ENCODE peak calls at places on chromosomes 1 and 21, in six cellular contexts. R is cardiac muscle cell; M is lower lobe of right lung; Q is kidney; D is CD8-positive, alpha-beta memory T cell; Z is aorta. X is an unnamed sample.

GRCh38 chr1:156510709-156511108 is 10.1 kb upstream of the MEF2D start:
- DNase-seq in D (no peak), Q (peak), M (peak), R (no peak), Z (peak), X (no peak)

GRCh38 chr21:35428489-35428888 is 379.4 kb upstream of the RUNX1 start:
- DNase-seq in Z (no peak), M (peak), D (peak), R (peak), Q (no peak), X (no peak)

GRCh38 chr1:68969430-68969829 is 472.5 kb upstream of the DEPDC1 start:
- DNase-seq in Z (no peak), M (no peak), D (no peak), Q (no peak), R (no peak), X (no peak)

GRCh38 chr1:87367549-87367948 is 38.9 kb downstream of the LMO4 start:
- DNase-seq in Q (no peak), D (no peak), R (no peak), Z (no peak), M (no peak), X (no peak)

GRCh38 chr1:245978915-245979314 is 528.2 kb downstream of the SMYD3 start:
- DNase-seq in D (no peak), M (no peak), R (no peak), Z (no peak), Q (no peak), X (no peak)

GRCh38 chr1:64229307-64229706 is 25.9 kb downstream of the UBE2U start:
- DNase-seq in Z (no peak), D (no peak), Q (no peak), M (no peak), R (peak), X (no peak)

GRCh38 chr1:178576841-178577240 is 63.9 kb downstream of the TEX35 start:
- DNase-seq in Q (no peak), Z (no peak), D (no peak), R (no peak), M (no peak), X (no peak)

GRCh38 chr1:228273720-228274451 is 66.0 kb downstream of the OBSCN start:
- DNase-seq in Z (no peak), Q (peak), M (peak), D (no peak), R (no peak), X (no peak)

GRCh38 chr1:181178241-181178640 is 89.7 kb downstream of the IER5 start:
- DNase-seq in R (no peak), D (no peak), Q (no peak), M (no peak), Z (no peak), X (no peak)

GRCh38 chr21:44800103-44800502 is 1.5 kb downstream of the UBE2G2 start:
- DNase-seq in M (no peak), R (peak), Q (no peak), Z (no peak), D (no peak), X (peak)

GRCh38 chr1:55445416-55445815 is 230.3 kb upstream of the USP24 start:
- DNase-seq in Z (no peak), Q (no peak), D (no peak), M (no peak), R (no peak), X (no peak)

GRCh38 chr21:42988234-42988965 is 14.0 kb downstream of the PKNOX1 start:
- DNase-seq in R (no peak), Q (peak), Z (no peak), D (no peak), M (no peak), X (no peak)

GRCh38 chr1:78045850-78046778 is at the start of gene GIPC2:
- DNase-seq in D (peak), R (peak), M (peak), Q (no peak), Z (peak), X (no peak)

GRCh38 chr1:218414060-218414728 is 69.1 kb downstream of the TGFB2 start:
- DNase-seq in M (no peak), Z (no peak), Q (no peak), D (no peak), R (no peak), X (no peak)

GRCh38 chr1:33972676-33973395 is 109.0 kb downstream of the HMGB4 start:
- DNase-seq in R (no peak), Q (no peak), Z (no peak), D (no peak), M (no peak), X (no peak)

GRCh38 chr1:53558916-53559315 is 99.7 kb downstream of the DMRTB1 start:
- DNase-seq in M (no peak), D (no peak), R (no peak), Z (peak), Q (no peak), X (no peak)

GRCh38 chr1:46168463-46168862 is 6.4 kb upstream of the TSPAN1 start:
- DNase-seq in Q (no peak), D (no peak), Z (no peak), R (no peak), M (no peak), X (no peak)

GRCh38 chr1:12636098-12636950 is 7.6 kb upstream of the AADACL4 start:
- DNase-seq in D (no peak), R (no peak), M (peak), Q (no peak), Z (peak), X (no peak)

GRCh38 chr1:204327359-204327758 is 32.4 kb downstream of the PLEKHA6 start:
- DNase-seq in D (no peak), Q (no peak), Z (peak), R (no peak), M (no peak), X (no peak)

GRCh38 chr1:226220473-226221189 is 2.8 kb upstream of the MIXL1 start:
- DNase-seq in D (no peak), Z (no peak), R (peak), M (no peak), Q (no peak), X (no peak)

GRCh38 chr1:22790232-22791008 is 79.8 kb downstream of the EPHB2 start:
- DNase-seq in M (no peak), D (no peak), Z (no peak), R (no peak), Q (no peak), X (no peak)

GRCh38 chr1:102174259-102174863 is 177.6 kb upstream of the OLFM3 start:
- DNase-seq in D (no peak), Q (no peak), Z (no peak), M (no peak), R (no peak), X (no peak)

GRCh38 chr1:160646711-160647328 is at the start of gene SLAMF1:
- DNase-seq in R (no peak), Z (peak), Q (no peak), M (no peak), D (peak), X (no peak)

GRCh38 chr21:25342811-25343210 is 264.5 kb downstream of the MRPL39 start:
- DNase-seq in D (no peak), R (no peak), Z (no peak), Q (no peak), M (no peak), X (no peak)

GRCh38 chr1:187787696-187788095 is 958.9 kb downstream of the PLA2G4A start:
- DNase-seq in R (no peak), M (no peak), Z (no peak), D (no peak), Q (no peak), X (no peak)

GRCh38 chr1:232127190-232127589 is 500.6 kb downstream of the DISC1 start:
- DNase-seq in Q (no peak), Z (no peak), M (no peak), R (no peak), D (no peak), X (no peak)

GRCh38 chr1:151539321-151540020 is 638 bp upstream of the TUFT1 start:
- DNase-seq in M (peak), Z (peak), R (peak), D (no peak), Q (peak), X (no peak)

GRCh38 chr1:30652151-30652915 is 71.1 kb downstream of the MATN1 start:
- DNase-seq in R (no peak), M (no peak), D (no peak), Q (no peak), Z (peak), X (no peak)

GRCh38 chr1:159091547-159092397 is 15.2 kb upstream of the AIM2 start:
- DNase-seq in D (no peak), R (no peak), Z (no peak), Q (no peak), M (no peak), X (peak)

GRCh38 chr1:215860833-215861232 is 293.7 kb downstream of the KCTD3 start:
- DNase-seq in R (no peak), M (no peak), D (no peak), Z (no peak), Q (no peak), X (no peak)

GRCh38 chr1:114472408-114472807 is 38.6 kb downstream of the TRIM33 start:
- DNase-seq in R (no peak), M (no peak), Z (no peak), D (no peak), Q (no peak), X (no peak)

GRCh38 chr1:67371681-67372080 is 58.5 kb downstream of the SERBP1 start:
- DNase-seq in D (no peak), M (no peak), Q (no peak), R (no peak), Z (no peak), X (no peak)

GRCh38 chr1:23561076-23561812 is 1.9 kb upstream of the ID3 start:
- DNase-seq in Z (no peak), Q (no peak), D (no peak), M (peak), R (no peak), X (no peak)

GRCh38 chr1:204751883-204752687 is 66.5 kb upstream of the LRRN2 start:
- DNase-seq in M (no peak), Q (no peak), D (no peak), R (peak), Z (no peak), X (no peak)

GRCh38 chr1:6343506-6344405 is 49.8 kb downstream of the ACOT7 start:
- DNase-seq in Q (no peak), D (peak), R (peak), Z (no peak), M (peak), X (no peak)

GRCh38 chr1:234721476-234722266 is 111.7 kb upstream of the IRF2BP2 start:
- DNase-seq in R (no peak), D (no peak), Z (no peak), Q (peak), M (no peak), X (no peak)

DNA sequence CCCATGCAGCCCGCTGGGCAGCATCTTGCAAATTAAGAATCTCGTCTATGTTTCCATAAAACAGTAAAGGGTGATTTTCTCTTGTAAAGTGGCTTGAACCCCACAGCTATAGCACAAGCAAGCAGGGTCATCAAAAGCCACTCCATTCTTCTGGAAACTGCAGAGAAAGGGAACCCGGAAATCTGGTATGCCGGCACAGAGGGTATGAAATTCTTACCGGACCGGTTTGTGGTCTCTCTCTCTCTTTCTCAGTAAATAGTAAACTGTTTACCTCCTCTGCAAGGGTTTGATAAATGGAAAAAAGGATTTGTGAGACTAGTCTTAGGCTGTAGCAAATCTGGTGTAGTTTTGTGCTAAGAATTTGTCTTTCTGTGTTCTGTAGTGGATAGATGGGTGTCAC is 2.7 kb upstream of the ADSS2 start:
- DNase-seq in D (no peak), M (no peak), Z (no peak), Q (no peak), R (no peak), X (no peak)
- H3K4me3 ChIP-seq in D (no peak), M (no peak), Z (no peak), Q (no peak), R (no peak), X (no peak)

GRCh38 chr1:84300991-84301758 is at the start of gene SAMD13:
- DNase-seq in Z (no peak), D (peak), Q (peak), R (peak), M (peak), X (peak)

GRCh38 chr1:84300501-84300900 is 1.0 kb upstream of the SAMD13 start:
- DNase-seq in Q (no peak), Z (no peak), M (no peak), R (no peak), D (no peak), X (no peak)

GRCh38 chr1:84299536-84300260 is 1.8 kb upstream of the SAMD13 start:
- DNase-seq in R (no peak), Z (no peak), Q (no peak), M (no peak), D (no peak), X (no peak)

GRCh38 chr1:84303154-84303830 is 1.8 kb downstream of the SAMD13 start:
- DNase-seq in Z (no peak), M (no peak), Q (no peak), R (peak), D (no peak), X (no peak)

DNA sequence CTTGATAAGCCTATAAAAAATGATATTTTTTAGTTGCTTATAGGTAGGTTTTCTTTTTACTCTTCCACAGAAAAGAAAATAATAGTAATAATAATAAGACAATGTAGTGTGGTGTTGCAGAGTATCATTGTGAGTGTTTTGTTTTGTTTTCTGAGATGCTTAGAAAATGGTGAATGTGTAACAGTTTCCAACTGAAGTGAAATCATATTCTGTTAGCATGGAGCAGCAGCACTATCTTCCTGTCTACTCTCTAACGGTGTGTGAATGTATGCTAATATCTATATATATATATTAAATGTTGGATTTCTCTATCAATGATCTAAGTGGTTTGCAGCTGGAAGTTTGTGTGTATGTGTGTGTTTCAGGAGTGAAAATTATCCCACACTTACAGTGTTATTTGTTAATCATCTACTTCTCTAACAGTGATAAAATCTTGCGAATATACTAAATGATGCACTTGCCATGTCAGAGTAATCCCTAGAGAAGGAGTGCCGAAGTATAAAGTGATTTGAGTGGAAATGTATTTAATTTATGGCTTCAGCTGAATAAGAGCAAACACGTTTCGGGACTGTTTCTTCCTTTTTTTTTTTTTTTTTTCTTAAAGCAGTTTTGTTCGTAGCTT is 362 bp downstream of the SAMD13 start:
- DNase-seq in D (no peak), Q (no peak), R (no peak), M (no peak), Z (no peak), X (no peak)
- H3K4me3 ChIP-seq in D (no peak), Q (peak), R (peak), M (peak), Z (peak), X (peak)

GRCh38 chr1:9038338-9038650 is 12.1 kb upstream of the SLC2A7 start:
- DNase-seq in Z (no peak), D (no peak), Q (peak), M (peak), R (no peak), X (no peak)
- H3K4me3 ChIP-seq in Z (no peak), D (no peak), Q (no peak), M (no peak), R (no peak), X (no peak)

GRCh38 chr1:109136766-109137165 is 22.9 kb downstream of the ELAPOR1 start:
- DNase-seq in D (no peak), R (no peak), M (no peak), Q (no peak), Z (no peak), X (no peak)

GRCh38 chr1:109133815-109134214 is 19.9 kb downstream of the ELAPOR1 start:
- DNase-seq in M (peak), D (no peak), Z (no peak), Q (peak), R (no peak), X (no peak)

GRCh38 chr1:109135940-109136339 is 22.0 kb downstream of the ELAPOR1 start:
- DNase-seq in R (no peak), M (no peak), Z (no peak), Q (no peak), D (no peak), X (no peak)

GRCh38 chr1:109132980-109133379 is 19.1 kb downstream of the ELAPOR1 start:
- DNase-seq in D (no peak), R (no peak), Q (no peak), Z (no peak), M (no peak), X (no peak)

DNA sequence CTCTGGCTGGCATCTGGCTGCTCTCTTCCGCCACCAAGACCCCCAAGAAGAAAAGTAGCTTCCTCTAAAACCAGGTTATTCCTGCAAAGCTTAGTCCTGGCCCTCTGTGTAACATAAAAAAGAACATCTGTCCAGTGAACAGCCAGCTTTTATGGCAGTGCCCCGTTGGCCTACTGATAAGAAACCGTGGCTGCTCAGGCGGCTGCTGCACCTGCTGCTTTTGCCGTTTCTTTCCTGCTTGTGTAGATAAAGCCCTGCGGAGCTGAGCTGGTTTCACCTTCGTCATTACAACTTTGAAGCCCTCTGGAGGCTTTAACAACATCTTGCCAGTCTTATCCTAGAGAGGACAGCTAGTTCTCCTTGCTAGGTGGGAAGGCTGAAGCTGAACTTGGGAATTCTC is 20.5 kb downstream of the ELAPOR1 start:
- DNase-seq in R (no peak), Q (no peak), D (no peak), Z (no peak), M (no peak), X (no peak)
- H3K4me3 ChIP-seq in R (no peak), Q (no peak), D (no peak), Z (no peak), M (no peak), X (no peak)

GRCh38 chr21:21183092-21183491 is 184.9 kb downstream of the NCAM2 start:
- DNase-seq in Z (no peak), M (no peak), D (no peak), Q (no peak), R (no peak), X (no peak)
- H3K4me3 ChIP-seq in Z (no peak), M (no peak), D (no peak), Q (no peak), R (no peak), X (no peak)

DNA sequence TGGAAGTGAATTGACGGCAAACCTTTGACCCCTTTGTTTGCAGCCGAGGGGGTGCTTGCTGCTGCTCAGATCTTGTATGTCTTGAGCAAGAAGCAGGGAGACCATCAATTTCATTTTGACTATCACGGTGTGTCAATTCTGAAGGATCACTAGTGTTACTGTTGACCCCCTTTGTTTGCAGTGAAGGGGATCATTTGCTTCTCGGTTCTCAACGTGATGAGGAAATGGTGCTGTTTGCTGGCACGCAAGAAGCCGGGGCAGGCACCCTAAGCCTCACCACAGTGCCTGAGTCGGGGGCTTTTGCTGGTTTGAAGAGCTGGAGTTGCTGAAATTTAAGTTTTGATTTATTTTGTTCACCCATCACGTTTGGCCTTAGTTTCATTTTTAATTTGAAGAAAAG is 7.5 kb downstream of the RBM15 start:
- DNase-seq in Z (no peak), M (no peak), Q (no peak), R (no peak), D (no peak), X (no peak)
- H3K4me3 ChIP-seq in Z (no peak), M (no peak), Q (no peak), R (no peak), D (no peak), X (no peak)

GRCh38 chr1:25675729-25676476 is 59.3 kb downstream of the MAN1C1 start:
- DNase-seq in Z (peak), R (no peak), D (peak), Q (no peak), M (no peak), X (no peak)
- H3K4me3 ChIP-seq in Z (no peak), R (no peak), D (peak), Q (no peak), M (no peak), X (no peak)